ENCODE peak calls at places on chromosomes 16 and 17, in eight cellular contexts. O is NCI-H1694, V is lower leg skin, X is HFF-Myc, K is NCI-H2081, U is substantia nigra, Z is GM10248, H is nephron progenitor cell. Y is an unnamed sample.

GRCh38 chr16:2297506-2297860 is 29.6 kb upstream of the RNPS1 start:
- DNase-seq in V (no peak), Z (no peak), X (no peak), H (no peak), K (no peak), U (no peak), O (no peak), Y (no peak)

GRCh38 chr17:73290399-73291259 is 21.2 kb downstream of the CDC42EP4 start:
- DNase-seq in X (no peak), Z (no peak), O (no peak), H (no peak), K (no peak), V (no peak), U (no peak), Y (no peak)

GRCh38 chr17:73637866-73638265 is 6.4 kb downstream of the SDK2 start:
- DNase-seq in H (no peak), O (no peak), Z (no peak), U (no peak), V (no peak), K (no peak), X (no peak), Y (no peak)

GRCh38 chr17:28950017-28950751 is 1.1 kb downstream of the PHF12 start:
- DNase-seq in Z (peak; percentile 32), X (no peak), O (no peak), V (peak; percentile 51), U (peak; percentile 51), H (peak; percentile 54), K (peak; percentile 42), Y (peak; percentile 54)

GRCh38 chr17:58755577-58756245 is at the start of gene PPM1E:
- DNase-seq in O (peak; percentile 77), X (no peak), H (peak; percentile 92), U (peak; percentile 24), K (peak; percentile 89), V (no peak), Z (peak; percentile 82), Y (peak; percentile 48)

GRCh38 chr17:80942360-80943345 is 49.0 kb upstream of the CHMP6 start:
- DNase-seq in V (peak; percentile 92), U (peak; percentile 81), K (no peak), O (no peak), H (no peak), X (peak; percentile 44), Z (no peak), Y (no peak)

GRCh38 chr16:27455700-27456099 is 53.7 kb downstream of the IL21R start:
- DNase-seq in K (no peak), H (no peak), U (no peak), V (no peak), Z (no peak), O (no peak), X (no peak), Y (peak; percentile 28)

GRCh38 chr17:8147805-8148404 is 4.3 kb downstream of the PER1 start:
- DNase-seq in V (no peak), K (no peak), U (no peak), O (no peak), H (no peak), X (no peak), Z (no peak), Y (no peak)

GRCh38 chr17:72660274-72661092 is 432.0 kb downstream of the SLC39A11 start:
- DNase-seq in Z (no peak), K (no peak), V (no peak), X (no peak), H (no peak), U (no peak), O (no peak), Y (no peak)

GRCh38 chr17:62929320-62929719 is 36.7 kb upstream of the TANC2 start:
- DNase-seq in V (no peak), U (no peak), X (no peak), Z (no peak), H (no peak), O (no peak), K (no peak), Y (no peak)

GRCh38 chr16:88368994-88369393 is 13.8 kb upstream of the ZNF469 start:
- DNase-seq in Z (no peak), O (no peak), X (no peak), K (no peak), H (peak; percentile 0), U (no peak), V (no peak), Y (no peak)

GRCh38 chr17:81926451-81927144 is 937 bp downstream of the MAFG start:
- DNase-seq in H (peak; percentile 69), V (peak; percentile 65), K (peak; percentile 58), Z (peak; percentile 73), U (peak; percentile 44), O (no peak), X (no peak), Y (peak; percentile 74)

GRCh38 chr17:48559609-48560451 is 14.9 kb upstream of the HOXB2 start:
- DNase-seq in O (no peak), H (peak; percentile 38), Z (no peak), V (no peak), K (no peak), U (no peak), X (no peak), Y (no peak)

GRCh38 chr17:71334041-71334781 is 786.6 kb upstream of the SOX9 start:
- DNase-seq in X (no peak), O (peak; percentile 10), Z (no peak), K (no peak), H (no peak), U (no peak), V (peak; percentile 17), Y (no peak)

GRCh38 chr17:81524865-81525159 is 3.4 kb upstream of the FSCN2 start:
- DNase-seq in K (no peak), U (no peak), H (no peak), O (no peak), V (no peak), Z (no peak), X (no peak), Y (no peak)

GRCh38 chr17:9729034-9729650 is 62.2 kb downstream of the DHRS7C start:
- DNase-seq in Z (peak; percentile 74), H (peak; percentile 29), U (no peak), V (no peak), O (peak; percentile 39), X (peak; percentile 35), K (peak; percentile 12), Y (peak; percentile 7)

GRCh38 chr17:7839199-7839889 is 5.3 kb downstream of the KDM6B start:
- DNase-seq in V (no peak), X (no peak), O (no peak), Z (no peak), U (no peak), H (no peak), K (no peak), Y (no peak)

GRCh38 chr16:11602321-11602720 is 15.6 kb upstream of the LITAF start:
- DNase-seq in O (peak; percentile 61), H (no peak), X (no peak), V (no peak), K (peak; percentile 65), U (no peak), Z (no peak), Y (no peak)

GRCh38 chr17:77935121-77935571 is 23.4 kb upstream of the TNRC6C start:
- DNase-seq in V (no peak), X (no peak), O (no peak), H (no peak), Z (no peak), U (no peak), K (peak; percentile 66), Y (no peak)

GRCh38 chr16:86379505-86379846 is 130.9 kb upstream of the FOXF1 start:
- DNase-seq in U (no peak), X (no peak), Z (no peak), H (no peak), K (no peak), V (no peak), O (no peak), Y (no peak)

GRCh38 chr16:17777461-17777863 is 306.7 kb upstream of the XYLT1 start:
- DNase-seq in K (no peak), O (no peak), Z (no peak), H (no peak), V (no peak), X (no peak), U (no peak), Y (no peak)

GRCh38 chr16:67767953-67768352 is 38.4 kb downstream of the RANBP10 start:
- DNase-seq in K (no peak), O (no peak), U (no peak), H (no peak), V (no peak), X (peak; percentile 50), Z (no peak), Y (no peak)

Y was measured in endothelial cell of umbilical vein.